ENCODE peak calls at places on chromosomes 6 and 20, in seven cellular contexts. M, R, W, P, Z, O and I are unnamed samples. For H3K9me3, the result is how much of the 10 kb centered on the place peaks cover.

GRCh38 chr20:57266251-57267157 is at the start of gene BMP7:
- DNase-seq in R (no peak), P (no peak), M (no peak), W (no peak), Z (no peak), O (peak), I (peak)

GRCh38 chr6:106359989-106360409 is 518 bp upstream of the CRYBG1 start:
- DNase-seq in W (no peak), M (no peak), Z (no peak), P (no peak), R (no peak), O (no peak), I (no peak)

GRCh38 chr6:15266423-15266996 is 20.6 kb downstream of the JARID2 start:
- DNase-seq in P (no peak), R (no peak), M (no peak), Z (no peak), O (no peak), W (no peak), I (no peak)

GRCh38 chr6:157860505-157860991 is 37.5 kb downstream of the SNX9 start:
- DNase-seq in W (no peak), P (no peak), Z (peak), O (no peak), R (peak), M (peak), I (no peak)

GRCh38 chr20:8073024-8073832 is 53.7 kb upstream of the TMX4 start:
- DNase-seq in O (peak), R (peak), Z (peak), W (no peak), M (peak), P (no peak), I (peak)

GRCh38 chr6:136764522-136764993 is 27.7 kb downstream of the MAP3K5 start:
- DNase-seq in R (no peak), Z (no peak), M (no peak), W (no peak), O (no peak), P (no peak), I (no peak)

GRCh38 chr6:73180076-73180717 is 45.1 kb downstream of the KHDC1L start:
- DNase-seq in P (no peak), O (no peak), Z (peak), M (peak), W (no peak), R (no peak), I (no peak)

GRCh38 chr6:73024598-73024997 is 200.7 kb downstream of the KHDC1L start:
- DNase-seq in R (no peak), Z (peak), O (no peak), W (no peak), M (no peak), P (no peak), I (no peak)

GRCh38 chr6:134171517-134171916 is 119.1 kb upstream of the SLC2A12 start:
- DNase-seq in W (no peak), Z (no peak), R (peak), O (no peak), M (peak), P (no peak), I (no peak)

GRCh38 chr6:5115168-5115567 is 30.0 kb downstream of the PPP1R3G start:
- DNase-seq in O (no peak), W (no peak), Z (no peak), R (peak), P (no peak), M (peak), I (no peak)

GRCh38 chr6:33205172-33206026 is 944 bp downstream of the HSD17B8 start:
- DNase-seq in M (peak), W (no peak), O (no peak), R (no peak), P (no peak), Z (peak), I (peak)

GRCh38 chr6:39144804-39145203 is 29.8 kb upstream of the SAYSD1 start:
- DNase-seq in W (no peak), R (no peak), O (no peak), M (no peak), P (no peak), Z (no peak), I (no peak)

GRCh38 chr20:52279667-52280180 is 88.1 kb upstream of the ZFP64 start:
- DNase-seq in W (no peak), Z (no peak), R (peak), P (no peak), M (no peak), O (no peak), I (no peak)

GRCh38 chr6:7727150-7727950 is 1.5 kb downstream of the BMP6 start:
- DNase-seq in M (no peak), Z (peak), W (peak), R (no peak), O (peak), P (no peak), I (peak)

GRCh38 chr6:128139519-128139918 is 238.7 kb upstream of the THEMIS start:
- DNase-seq in R (peak), P (no peak), O (no peak), M (peak), Z (peak), W (no peak), I (peak)

GRCh38 chr6:116139917-116140316 is 14.0 kb upstream of the COL10A1 start:
- DNase-seq in Z (peak), O (peak), P (no peak), W (no peak), R (no peak), M (no peak), I (no peak)

GRCh38 chr20:17992847-17993508 is 24.2 kb downstream of the MGME1 start:
- DNase-seq in Z (peak), M (peak), W (no peak), R (peak), P (no peak), O (no peak), I (no peak)

GRCh38 chr20:52179331-52180166 is 12.0 kb downstream of the ZFP64 start:
- DNase-seq in M (no peak), Z (no peak), P (no peak), W (no peak), O (no peak), R (no peak), I (no peak)

GRCh38 chr20:50540620-50541605 is 30.7 kb downstream of the PTPN1 start:
- DNase-seq in Z (peak), M (peak), W (no peak), R (peak), P (no peak), O (peak), I (no peak)

DNA sequence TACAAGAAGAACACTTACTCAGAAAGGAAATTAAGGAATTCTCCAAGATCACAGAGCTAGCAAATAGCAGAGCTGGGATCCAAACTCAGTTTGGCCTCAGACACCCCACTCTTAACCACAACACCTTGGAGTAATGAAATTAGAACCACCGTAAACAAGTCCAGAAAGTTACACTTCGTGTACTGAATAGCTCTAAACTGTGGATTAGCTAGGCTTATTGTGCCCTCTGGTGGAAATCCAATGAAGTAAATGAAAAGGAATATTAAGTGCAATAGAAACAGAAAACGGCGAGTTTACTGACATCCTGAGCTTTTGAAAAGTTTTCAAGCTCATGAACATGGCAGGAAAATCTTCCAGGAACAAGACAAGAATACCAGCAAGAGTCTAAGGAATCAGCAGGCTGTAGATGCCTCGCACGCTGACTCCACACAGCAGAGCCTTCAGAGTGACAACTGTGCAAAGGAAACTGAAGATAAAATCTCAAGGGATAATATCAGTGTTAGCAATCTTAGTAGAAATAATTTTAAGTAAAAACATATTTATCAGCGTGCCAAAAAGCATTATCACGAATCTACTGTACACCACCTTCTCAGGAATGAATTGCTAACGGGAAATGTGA is 34.6 kb downstream of the FBXO5 start:
- DNase-seq in W (peak), M (peak), P (no peak), R (peak), Z (peak), O (peak), I (no peak)
- H3K4me3 ChIP-seq in W (no peak), M (no peak), P (no peak), R (peak), Z (peak), O (no peak), I (no peak)

GRCh38 chr20:49281059-49281912 is 3.4 kb upstream of the ZNFX1 start:
- DNase-seq in W (no peak), R (peak), P (no peak), Z (peak), O (no peak), M (no peak), I (peak)
- H3K9me3 ChIP-seq in W (half or more), R (under half), P (under half), Z (under half), O (under half), M (under half), I (under half)

DNA sequence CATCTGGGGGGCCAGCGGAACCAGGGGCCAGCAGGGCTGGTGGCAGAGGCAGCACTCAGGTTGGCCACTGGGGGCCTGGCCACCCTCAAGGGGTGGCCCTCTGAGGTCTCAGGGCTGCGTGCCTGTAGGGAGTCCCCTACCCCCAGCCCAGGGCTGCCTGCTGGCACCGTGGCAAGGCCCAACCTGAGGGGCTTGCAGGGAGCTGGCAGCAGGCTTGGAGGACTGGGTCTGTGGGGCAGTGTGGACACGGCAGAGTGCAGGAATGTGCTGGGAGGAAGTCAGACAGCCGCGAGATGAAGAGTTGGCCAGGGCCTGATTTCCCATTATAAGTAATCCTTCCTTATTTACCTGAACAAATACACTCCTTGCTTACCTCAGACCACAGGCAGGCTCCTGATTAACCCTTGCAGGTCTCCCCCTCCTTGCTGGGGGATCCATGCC is at the start of gene SPDEF:
- DNase-seq in Z (peak), W (no peak), R (no peak), M (no peak), O (no peak), P (no peak), I (no peak)
- H3K4me3 ChIP-seq in Z (peak), W (no peak), R (no peak), M (no peak), O (no peak), P (no peak), I (no peak)

DNA sequence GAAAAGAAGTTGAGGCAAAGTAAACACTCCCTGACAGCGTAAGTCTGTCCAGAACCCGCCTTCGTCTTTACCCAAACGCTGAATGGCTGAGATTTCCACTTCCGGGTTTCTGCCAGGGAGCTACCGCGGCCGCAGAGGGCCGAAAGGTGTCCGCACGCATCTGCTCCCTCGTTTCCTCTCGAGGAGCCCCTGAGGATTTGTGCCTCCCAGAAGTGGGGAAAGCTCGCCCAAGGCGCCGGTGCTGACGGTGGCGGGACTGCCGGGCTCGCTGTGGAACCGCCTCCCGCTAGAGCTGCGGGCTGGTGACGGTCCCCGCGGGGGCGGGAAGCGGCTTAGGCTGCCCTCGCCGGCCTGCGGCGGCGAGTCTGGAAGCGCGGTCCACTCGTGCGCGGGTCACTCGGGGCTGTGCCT is 1760.2 kb upstream of the DEFB115 start:
- DNase-seq in Z (peak), R (peak), M (no peak), O (no peak), W (no peak), P (peak), I (no peak)
- H3K9me3 ChIP-seq in Z (under half), R (under half), M (under half), O (under half), W (under half), P (under half), I (under half)

GRCh38 chr20:32027653-32028052 is 17.4 kb downstream of the CCM2L start:
- DNase-seq in Z (no peak), P (no peak), O (no peak), R (no peak), M (no peak), W (no peak), I (no peak)

GRCh38 chr20:32031007-32031958 is 20.8 kb upstream of the HCK start:
- DNase-seq in O (peak), M (peak), W (peak), Z (peak), P (peak), R (peak), I (peak)

GRCh38 chr20:32024683-32025295 is 14.6 kb downstream of the CCM2L start:
- DNase-seq in M (no peak), Z (no peak), R (no peak), P (no peak), W (no peak), O (no peak), I (no peak)

GRCh38 chr20:32029561-32029960 is 19.3 kb downstream of the CCM2L start:
- DNase-seq in W (no peak), R (no peak), O (no peak), Z (no peak), P (no peak), M (no peak), I (no peak)

GRCh38 chr20:32028647-32029372 is 18.6 kb downstream of the CCM2L start:
- DNase-seq in Z (no peak), W (no peak), M (no peak), R (no peak), O (peak), P (no peak), I (no peak)
- H3K4me3 ChIP-seq in Z (no peak), W (peak), M (no peak), R (no peak), O (peak), P (no peak), I (no peak)

GRCh38 chr6:126232671-126233070 is 107.2 kb upstream of the CENPW start:
- DNase-seq in W (no peak), Z (no peak), M (no peak), P (no peak), R (peak), O (no peak), I (no peak)
- H3K9me3 ChIP-seq in W (under half), Z (under half), M (under half), P (under half), R (under half), O (under half), I (under half)

GRCh38 chr20:63498950-63499332 is at the start of gene EEF1A2:
- DNase-seq in P (peak), M (no peak), R (no peak), O (peak), W (no peak), Z (peak), I (peak)
- H3K4me3 ChIP-seq in P (peak), M (peak), R (no peak), O (peak), W (peak), Z (peak), I (peak)

DNA sequence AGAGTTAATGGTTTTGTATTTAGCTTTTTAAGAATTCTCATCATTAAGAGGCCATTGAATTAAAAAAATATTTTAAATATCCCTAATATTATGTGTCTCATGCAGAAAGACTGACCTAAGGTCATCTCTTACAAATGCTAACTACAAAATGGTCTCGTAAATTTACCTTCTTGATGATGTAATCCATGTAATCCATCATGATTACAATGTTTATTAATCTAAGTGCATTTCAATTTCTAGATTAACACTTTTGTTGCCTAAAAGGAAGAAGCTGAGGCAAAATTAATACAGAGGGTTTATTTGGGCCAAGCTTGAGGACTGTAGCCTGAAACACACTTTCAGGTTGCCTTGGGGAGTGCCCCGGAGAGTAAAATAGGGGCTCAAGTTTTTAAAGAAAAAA is 18.4 kb downstream of the DUSP22 start:
- DNase-seq in R (no peak), M (no peak), W (no peak), O (no peak), Z (no peak), P (no peak), I (no peak)
- H3K9me3 ChIP-seq in R (under half), M (under half), W (under half), O (under half), Z (under half), P (under half), I (under half)

GRCh38 chr6:12962995-12963394 is 246.4 kb downstream of the PHACTR1 start:
- DNase-seq in P (no peak), Z (no peak), O (no peak), R (no peak), M (no peak), W (no peak), I (no peak)

GRCh38 chr6:12963566-12963965 is 247.0 kb downstream of the PHACTR1 start:
- DNase-seq in Z (no peak), M (no peak), P (no peak), O (no peak), R (no peak), W (no peak), I (no peak)

GRCh38 chr6:12961761-12962160 is 245.2 kb downstream of the PHACTR1 start:
- DNase-seq in O (no peak), M (no peak), Z (no peak), R (no peak), W (no peak), P (no peak), I (no peak)

GRCh38 chr6:12958052-12958706 is 241.6 kb downstream of the PHACTR1 start:
- DNase-seq in R (no peak), M (no peak), W (no peak), Z (no peak), P (no peak), O (no peak), I (no peak)

DNA sequence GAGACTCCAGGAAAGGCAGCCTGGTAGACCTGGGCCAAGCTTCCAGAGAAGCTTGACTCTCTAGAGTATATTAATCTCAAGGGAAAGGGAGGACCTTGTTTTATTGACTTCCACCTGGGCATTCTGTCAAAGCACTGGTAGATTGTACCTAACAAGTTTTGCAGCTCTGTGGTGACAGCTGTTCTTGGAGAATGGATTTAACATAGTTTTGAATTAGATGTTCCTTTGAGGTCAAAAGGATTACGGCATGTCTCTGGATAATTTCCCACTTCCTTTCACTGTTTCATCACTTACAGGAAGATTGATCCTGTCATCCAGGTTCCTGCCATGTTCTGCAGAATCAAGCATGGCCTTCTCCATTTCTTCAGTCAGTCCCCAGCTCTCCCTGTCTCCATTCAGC is 246.0 kb downstream of the PHACTR1 start:
- DNase-seq in M (no peak), P (no peak), R (no peak), Z (no peak), W (no peak), O (no peak), I (no peak)
- H3K4me3 ChIP-seq in M (no peak), P (no peak), R (no peak), Z (no peak), W (no peak), O (no peak), I (no peak)